ENCODE peak calls at places on chromosomes 16 and 17, in five cellular contexts. V is pancreas, Y is ascending aorta, Z is GM23248, R is astrocyte. E is an unnamed sample.

GRCh38 chr17:8890671-8891070 is 23.2 kb upstream of the PIK3R6 start:
- DNase-seq in V (no peak), Y (no peak), Z (no peak), R (no peak), E (no peak)

GRCh38 chr16:60274431-60275017 is 1540.4 kb upstream of the GOT2 start:
- DNase-seq in V (no peak), Y (no peak), Z (no peak), R (no peak), E (no peak)

GRCh38 chr17:50375858-50376538 is 3.0 kb downstream of the EME1 start:
- DNase-seq in V (no peak), Y (no peak), Z (no peak), R (no peak), E (no peak)

GRCh38 chr17:65183736-65184135 is 46.6 kb downstream of the RGS9 start:
- DNase-seq in V (no peak), Y (no peak), Z (peak; percentile 55), R (peak; percentile 47), E (no peak)

GRCh38 chr16:81876273-81876900 is 97.3 kb downstream of the PLCG2 start:
- DNase-seq in V (no peak), Y (no peak), Z (no peak), R (no peak), E (no peak)

GRCh38 chr16:46629331-46629843 is 8.2 kb upstream of the SHCBP1 start:
- DNase-seq in V (no peak), Y (no peak), Z (peak; percentile 82), R (peak; percentile 40), E (no peak)

GRCh38 chr17:64441772-64442549 is 7.0 kb upstream of the MILR1 start:
- DNase-seq in V (no peak), Y (peak; percentile 69), Z (peak; percentile 15), R (peak; percentile 25), E (no peak)

GRCh38 chr17:63476857-63477470 is at the start of gene ACE:
- DNase-seq in V (peak; percentile 50), Y (no peak), Z (peak; percentile 65), R (peak; percentile 16), E (no peak)

GRCh38 chr17:45127583-45128300 is 4.6 kb downstream of the PLCD3 start:
- DNase-seq in V (peak; percentile 38), Y (peak; percentile 88), Z (peak; percentile 57), R (peak; percentile 48), E (no peak)

GRCh38 chr16:10668322-10669045 is 26.2 kb downstream of the TEKT5 start:
- DNase-seq in V (no peak), Y (no peak), Z (peak; percentile 24), R (no peak), E (no peak)

GRCh38 chr17:6755731-6756184 is at the start of gene XAF1:
- DNase-seq in V (no peak), Y (no peak), Z (peak; percentile 79), R (no peak), E (no peak)

GRCh38 chr17:6753565-6753964 is 2.3 kb upstream of the XAF1 start:
- DNase-seq in V (no peak), Y (no peak), Z (peak; percentile 4), R (peak; percentile 4), E (no peak)

GRCh38 chr17:6757747-6758146 is 1.9 kb downstream of the XAF1 start:
- DNase-seq in V (no peak), Y (no peak), Z (no peak), R (no peak), E (no peak)

GRCh38 chr17:6755281-6755680 is 565 bp upstream of the XAF1 start:
- DNase-seq in V (no peak), Y (peak; percentile 72), Z (peak; percentile 82), R (no peak), E (no peak)

GRCh38 chr17:6756425-6757012 is 673 bp downstream of the XAF1 start:
- DNase-seq in V (no peak), Y (no peak), Z (peak; percentile 42), R (no peak), E (no peak)
- H3K27ac ChIP-seq in V (no peak overlapping the region), Y (peak overlapping the region; percentile 74), Z (peak overlapping the region; percentile 92), R (no peak overlapping the region), E (peak overlapping the region; percentile 89)

DNA sequence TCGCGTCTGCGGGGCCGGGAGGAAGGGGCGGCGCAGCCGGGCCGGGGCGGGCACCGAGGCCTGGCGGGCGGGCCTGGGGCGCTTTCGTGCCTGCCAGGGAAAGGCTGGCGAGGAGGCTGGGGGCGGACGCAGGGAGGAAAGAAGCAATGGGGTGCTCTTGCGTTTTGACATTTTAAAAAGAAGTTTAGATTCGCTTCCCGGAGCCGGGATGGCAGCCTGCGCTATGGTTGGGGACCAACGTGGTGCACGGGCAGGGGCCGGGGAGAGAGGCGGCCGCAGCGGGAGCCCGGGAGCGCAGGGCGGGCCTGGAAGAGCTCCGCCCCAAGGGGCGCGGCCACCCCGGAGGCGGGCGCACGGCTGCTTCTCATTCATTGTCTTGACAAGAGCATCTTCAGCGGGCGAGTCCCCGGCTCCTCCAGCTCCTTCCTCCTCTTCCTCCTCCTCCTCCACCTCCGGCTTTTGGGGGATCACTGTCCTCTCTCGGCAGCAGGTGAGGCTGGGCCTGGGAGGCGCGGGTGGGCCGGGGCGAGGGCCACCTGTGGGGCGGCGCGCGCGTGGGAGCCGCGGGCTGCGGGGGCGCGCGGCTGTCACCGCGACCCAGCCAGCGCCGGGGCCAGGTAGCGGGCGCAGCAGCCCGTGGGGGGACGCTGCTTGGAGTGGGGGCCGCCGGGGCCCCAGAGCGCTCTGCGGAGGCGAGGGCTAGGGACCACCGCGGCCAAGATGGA is at the start of gene CORO1A:
- DNase-seq in V (peak; percentile 73), Y (peak; percentile 88), Z (peak; percentile 88), R (peak; percentile 47), E (peak; percentile 86)
- H3K27ac ChIP-seq in V (no peak within 1 kb of the TSS), Y (peak within 1 kb of the TSS; percentile 68), Z (no peak within 1 kb of the TSS), R (peak within 1 kb of the TSS; percentile 26), E (peak within 1 kb of the TSS; percentile 36)

GRCh38 chr17:83173997-83174858 is 94.8 kb downstream of the METRNL start:
- DNase-seq in V (peak; percentile 9), Y (no peak), Z (peak; percentile 52), R (no peak), E (peak; percentile 68)
- H3K27ac ChIP-seq in V (no peak overlapping the region), Y (no peak overlapping the region), Z (no peak overlapping the region), R (no peak overlapping the region), E (no peak overlapping the region)

GRCh38 chr17:2124391-2124790 is 69.5 kb downstream of the HIC1 start:
- DNase-seq in V (no peak), Y (no peak), Z (no peak), R (no peak), E (no peak)

GRCh38 chr17:2120550-2121335 is 65.8 kb downstream of the HIC1 start:
- DNase-seq in V (no peak), Y (no peak), Z (peak; percentile 72), R (no peak), E (no peak)

GRCh38 chr17:2125013-2125535 is 70.2 kb downstream of the HIC1 start:
- DNase-seq in V (no peak), Y (no peak), Z (peak; percentile 28), R (peak; percentile 84), E (no peak)

GRCh38 chr17:2123467-2124251 is 68.8 kb downstream of the HIC1 start:
- DNase-seq in V (no peak), Y (no peak), Z (peak; percentile 48), R (peak; percentile 52), E (no peak)

GRCh38 chr17:2122641-2123302 is 67.9 kb downstream of the HIC1 start:
- DNase-seq in V (peak; percentile 15), Y (peak; percentile 81), Z (peak; percentile 14), R (peak; percentile 79), E (no peak)
- H3K27ac ChIP-seq in V (no peak overlapping the region), Y (peak overlapping the region; percentile 54), Z (peak overlapping the region; percentile 55), R (peak overlapping the region; percentile 79), E (peak overlapping the region; percentile 82)

GRCh38 chr16:15548482-15548891 is 94.5 kb downstream of the MARF1 start:
- DNase-seq in V (no peak), Y (no peak), Z (peak; percentile 18), R (peak; percentile 55), E (no peak)
- H3K27ac ChIP-seq in V (no peak overlapping the region), Y (no peak overlapping the region), Z (no peak overlapping the region), R (no peak overlapping the region), E (no peak overlapping the region)

GRCh38 chr17:15451681-15452080 is 15.7 kb downstream of the CDRT4 start:
- DNase-seq in V (no peak), Y (peak; percentile 18), Z (peak; percentile 4), R (no peak), E (no peak)
- H3K27ac ChIP-seq in V (no peak overlapping the region), Y (no peak overlapping the region), Z (no peak overlapping the region), R (no peak overlapping the region), E (no peak overlapping the region)

GRCh38 chr17:57873261-57874057 is 23.6 kb upstream of the MRPS23 start:
- DNase-seq in V (no peak), Y (no peak), Z (no peak), R (no peak), E (no peak)

GRCh38 chr17:57874058-57874419 is 24.2 kb upstream of the MRPS23 start:
- DNase-seq in V (no peak), Y (no peak), Z (no peak), R (no peak), E (no peak)

GRCh38 chr17:57871863-57872262 is 22.0 kb upstream of the MRPS23 start:
- DNase-seq in V (no peak), Y (no peak), Z (no peak), R (no peak), E (no peak)

GRCh38 chr17:57871155-57871554 is 21.3 kb upstream of the MRPS23 start:
- DNase-seq in V (no peak), Y (no peak), Z (no peak), R (no peak), E (no peak)

GRCh38 chr17:57872536-57872935 is 22.7 kb upstream of the MRPS23 start:
- DNase-seq in V (no peak), Y (no peak), Z (no peak), R (no peak), E (no peak)
- H3K27ac ChIP-seq in V (no peak overlapping the region), Y (no peak overlapping the region), Z (no peak overlapping the region), R (no peak overlapping the region), E (no peak overlapping the region)

GRCh38 chr17:38704645-38705522 is at the start of gene MLLT6:
- DNase-seq in V (peak; percentile 79), Y (peak; percentile 90), Z (peak; percentile 91), R (peak; percentile 50), E (peak; percentile 87)

GRCh38 chr17:38701504-38702165 is 3.4 kb upstream of the MLLT6 start:
- DNase-seq in V (no peak), Y (peak; percentile 76), Z (peak; percentile 64), R (peak; percentile 10), E (no peak)

GRCh38 chr17:38702900-38703741 is 2.0 kb upstream of the MLLT6 start:
- DNase-seq in V (peak; percentile 47), Y (no peak), Z (peak; percentile 53), R (no peak), E (no peak)

GRCh38 chr17:38703742-38704644 is 1.1 kb upstream of the MLLT6 start:
- DNase-seq in V (peak; percentile 93), Y (peak; percentile 88), Z (peak; percentile 46), R (no peak), E (peak; percentile 83)

GRCh38 chr17:38702166-38702899 is 2.7 kb upstream of the MLLT6 start:
- DNase-seq in V (peak; percentile 85), Y (peak; percentile 94), Z (peak; percentile 92), R (peak; percentile 64), E (peak; percentile 92)
- H3K27ac ChIP-seq in V (peak overlapping the region; percentile 93), Y (peak overlapping the region; percentile 98), Z (peak overlapping the region; percentile 38), R (peak overlapping the region; percentile 8), E (peak overlapping the region; percentile 85)

E was measured in coronary artery.